ENCODE peak calls at places on chromosomes 4 and X, in four cellular contexts. X is cardiac fibroblast, T is breast epithelium, S is brain microvascular endothelial cell. P is an unnamed sample.

GRCh38 chr4:86594559-86595425 is 677 bp downstream of the PTPN13 start:
- DNase-seq in T (no peak), X (peak), S (peak), P (peak)

GRCh38 chr4:74536557-74536956 is 91.6 kb downstream of the AREG start:
- DNase-seq in X (peak), S (no peak), T (no peak), P (no peak)

GRCh38 chr4:47330856-47331255 is 132.6 kb downstream of the COMMD8 start:
- DNase-seq in S (no peak), X (no peak), T (no peak), P (no peak)

GRCh38 chr4:8647094-8647570 is 54.6 kb downstream of the CPZ start:
- DNase-seq in X (no peak), S (no peak), T (no peak), P (no peak)

GRCh38 chrX:124229374-124229773 is 103.1 kb upstream of the TEX13D start:
- DNase-seq in T (no peak), X (no peak), S (no peak), P (no peak)

GRCh38 chrX:80812176-80812575 is 2.5 kb upstream of the BRWD3 start:
- DNase-seq in T (no peak), X (peak), S (peak), P (no peak)

GRCh38 chrX:103464071-103464773 is 55.1 kb downstream of the RAB40A start:
- DNase-seq in T (no peak), S (peak), X (peak), P (no peak)

GRCh38 chrX:24375732-24376131 is 15.3 kb downstream of the SUPT20HL1 start:
- DNase-seq in S (no peak), X (no peak), T (no peak), P (no peak)

GRCh38 chr4:138897818-138898226 is 117.8 kb upstream of the NOCT start:
- DNase-seq in S (peak), X (peak), T (no peak), P (peak)

GRCh38 chr4:17232575-17233253 is 279.2 kb downstream of the QDPR start:
- DNase-seq in X (peak), T (no peak), S (peak), P (peak)

GRCh38 chr4:20044502-20044911 is 207.2 kb upstream of the SLIT2 start:
- DNase-seq in X (peak), S (no peak), T (no peak), P (peak)

GRCh38 chr4:83356899-83357661 is 22.4 kb upstream of the HPSE start:
- DNase-seq in X (peak), T (no peak), S (peak), P (peak)

GRCh38 chrX:48894891-48895290 is 2.7 kb downstream of the TIMM17B start:
- DNase-seq in T (no peak), S (no peak), X (no peak), P (no peak)

GRCh38 chrX:17448188-17448587 is 73.2 kb downstream of the NHS start:
- DNase-seq in T (no peak), S (no peak), X (no peak), P (no peak)

GRCh38 chrX:91434351-91435168 is at the start of gene PABPC5:
- DNase-seq in X (peak), S (peak), T (peak), P (peak)

GRCh38 chr4:172998527-172999469 is 169.8 kb upstream of the GALNT7 start:
- DNase-seq in X (peak), T (no peak), S (peak), P (no peak)

GRCh38 chr4:97106161-97106560 is 1037.1 kb downstream of the STPG2 start:
- DNase-seq in T (no peak), X (no peak), S (no peak), P (no peak)

GRCh38 chr4:172898715-172899114 is 269.9 kb upstream of the GALNT7 start:
- DNase-seq in T (no peak), S (no peak), X (no peak), P (no peak)

GRCh38 chr4:79308971-79309370 is 16.9 kb downstream of the NAA11 start:
- DNase-seq in X (no peak), T (no peak), S (no peak), P (no peak)

GRCh38 chr4:54093609-54094240 is 6.2 kb upstream of the GSX2 start:
- DNase-seq in S (no peak), X (no peak), T (no peak), P (no peak)

GRCh38 chrX:42098897-42099296 is 175.5 kb upstream of the CASK start:
- DNase-seq in X (peak), T (no peak), S (no peak), P (no peak)

GRCh38 chr4:149176019-149176418 is 639.6 kb downstream of the IQCM start:
- DNase-seq in S (no peak), X (no peak), T (no peak), P (no peak)

GRCh38 chr4:6535329-6535692 is 39.7 kb upstream of the MAN2B2 start:
- DNase-seq in S (no peak), X (no peak), T (no peak), P (no peak)
- TF ChIP-seq CTCF in S (no peak), X (no peak), T (no peak), P (no peak)

DNA sequence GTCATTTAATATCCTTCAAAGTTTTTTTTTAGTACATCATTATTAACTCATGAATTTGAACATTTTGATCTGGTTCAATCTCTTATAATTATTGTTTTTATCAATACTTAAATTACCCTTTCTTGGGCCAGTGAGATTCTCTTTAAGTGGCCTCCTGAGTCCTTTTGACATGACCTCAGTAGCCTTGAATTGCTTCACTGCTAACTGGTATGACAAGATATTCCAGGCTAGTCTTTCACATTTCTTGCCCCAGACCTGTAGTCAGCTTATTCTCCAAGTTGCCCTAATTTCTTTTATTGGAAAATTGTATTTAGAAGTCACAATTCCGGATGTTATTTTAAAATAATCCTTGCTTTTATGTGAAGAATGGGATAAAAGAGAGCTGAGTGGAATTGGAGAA is 35.4 kb upstream of the FBXW7 start:
- DNase-seq in S (no peak), X (no peak), T (no peak), P (no peak)
- H3K4me3 ChIP-seq in S (no peak), X (no peak), T (no peak), P (no peak)

DNA sequence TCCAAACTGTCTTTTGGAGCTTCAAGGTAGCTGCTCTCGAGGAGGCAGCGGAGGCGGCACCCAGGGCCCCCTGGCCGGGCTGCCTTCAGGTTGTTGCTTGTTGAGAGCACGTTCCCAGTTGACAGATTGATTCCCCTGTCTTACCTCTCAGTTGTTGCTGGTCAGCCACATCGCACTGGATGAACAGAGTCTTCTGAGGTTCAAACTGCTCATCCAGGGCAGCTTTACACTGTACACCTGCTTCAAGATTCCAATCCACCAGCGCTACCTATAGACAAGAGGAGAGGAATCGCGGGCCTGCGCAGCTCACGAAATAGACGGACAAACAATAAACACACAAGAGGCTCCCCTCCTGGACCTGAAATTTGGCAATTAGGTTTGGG is 497 bp downstream of the HPGD start:
- DNase-seq in T (no peak), S (no peak), X (no peak), P (no peak)
- TF ChIP-seq CTCF in T (no peak), S (no peak), X (no peak), P (no peak)

DNA sequence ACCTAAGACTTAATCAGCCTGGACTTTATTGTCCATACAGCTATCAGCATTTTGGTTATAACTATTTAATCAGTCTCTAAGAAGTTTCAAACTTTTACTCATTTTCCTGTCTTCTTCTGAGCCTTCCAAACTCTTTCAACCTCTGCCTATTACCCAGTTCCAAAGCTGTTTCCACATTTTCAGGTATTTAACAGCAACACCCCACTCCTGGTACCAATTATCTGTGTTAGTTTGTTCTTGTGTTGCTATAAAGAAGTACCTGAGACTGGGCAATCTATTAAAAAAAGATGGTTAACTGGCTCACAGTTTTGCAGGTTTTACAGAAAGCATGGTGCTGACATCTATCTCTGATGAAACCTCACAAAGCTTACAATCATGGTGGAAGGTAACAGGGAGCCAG is 195.6 kb downstream of the NPNT start:
- DNase-seq in T (no peak), S (no peak), X (no peak), P (no peak)
- H3K4me3 ChIP-seq in T (no peak), S (no peak), X (no peak), P (no peak)

GRCh38 chr4:184269879-184270430 is 52.3 kb upstream of the ENPP6 start:
- DNase-seq in X (no peak), S (no peak), T (no peak), P (no peak)

GRCh38 chr4:184270808-184271413 is 53.2 kb upstream of the ENPP6 start:
- DNase-seq in S (no peak), X (no peak), T (no peak), P (no peak)

GRCh38 chr4:184267673-184268573 is 50.2 kb upstream of the ENPP6 start:
- DNase-seq in S (peak), X (peak), T (no peak), P (peak)

GRCh38 chr4:184267206-184267608 is 49.5 kb upstream of the ENPP6 start:
- DNase-seq in T (no peak), X (no peak), S (no peak), P (no peak)

GRCh38 chr4:184268574-184269160 is 51.0 kb upstream of the ENPP6 start:
- DNase-seq in X (peak), S (no peak), T (no peak), P (no peak)
- TF ChIP-seq CTCF in X (no peak), S (no peak), T (no peak), P (no peak)